ENCODE peak calls at places on chromosomes 13 and 19, in ten cellular contexts. K, V, S, J, L, C, W, Y, P and E are unnamed samples. For H3K9me3, the result is how much of the 10 kb centered on the place peaks cover.

GRCh38 chr13:27151798-27152599 is 19.6 kb downstream of the USP12 start:
- DNase-seq in K (no peak), V (no peak), S (no peak), J (no peak), L (no peak), C (no peak), W (no peak), Y (no peak), P (no peak), E (no peak)

GRCh38 chr19:30049226-30049625 is 107.2 kb downstream of the URI1 start:
- DNase-seq in K (no peak), V (no peak), S (no peak), J (no peak), L (no peak), C (no peak), W (no peak), Y (no peak), P (no peak), E (no peak)

GRCh38 chr13:93776936-93777335 is 550.3 kb downstream of the GPC6 start:
- DNase-seq in K (no peak), V (no peak), S (no peak), J (no peak), L (no peak), C (no peak), W (no peak), Y (no peak), P (no peak), E (no peak)

GRCh38 chr13:61766667-61767058 is 351.0 kb upstream of the PCDH20 start:
- DNase-seq in K (no peak), V (no peak), S (no peak), J (no peak), L (peak), C (no peak), W (no peak), Y (no peak), P (no peak), E (no peak)

GRCh38 chr19:2548966-2549365 is 73.0 kb downstream of the GADD45B start:
- DNase-seq in K (no peak), V (peak), S (no peak), J (no peak), L (no peak), C (no peak), W (no peak), Y (no peak), P (no peak), E (peak)

GRCh38 chr19:38759590-38760003 is 13.7 kb downstream of the LGALS7 start:
- DNase-seq in K (no peak), V (peak), S (peak), J (no peak), L (no peak), C (no peak), W (no peak), Y (no peak), P (peak), E (no peak)

GRCh38 chr13:73608731-73609485 is 525.3 kb downstream of the KLF12 start:
- DNase-seq in K (no peak), V (no peak), S (no peak), J (no peak), L (no peak), C (no peak), W (no peak), Y (no peak), P (peak), E (no peak)

GRCh38 chr19:5339470-5339949 is 1.1 kb downstream of the PTPRS start:
- DNase-seq in K (no peak), V (no peak), S (no peak), J (no peak), L (no peak), C (peak), W (no peak), Y (peak), P (no peak), E (no peak)

GRCh38 chr19:30441011-30441410 is 68.8 kb downstream of the ZNF536 start:
- DNase-seq in K (no peak), V (no peak), S (no peak), J (no peak), L (no peak), C (no peak), W (no peak), Y (no peak), P (no peak), E (no peak)

GRCh38 chr13:23622991-23623390 is 52.8 kb downstream of the TNFRSF19 start:
- DNase-seq in K (no peak), V (no peak), S (no peak), J (no peak), L (no peak), C (no peak), W (no peak), Y (no peak), P (no peak), E (no peak)

GRCh38 chr13:98823442-98823841 is 71.0 kb upstream of the SLC15A1 start:
- DNase-seq in K (no peak), V (no peak), S (no peak), J (no peak), L (no peak), C (no peak), W (no peak), Y (no peak), P (no peak), E (no peak)

GRCh38 chr13:82627183-82627582 is 1255.1 kb downstream of the SLITRK1 start:
- DNase-seq in K (no peak), V (no peak), S (no peak), J (no peak), L (no peak), C (no peak), W (no peak), Y (no peak), P (no peak), E (no peak)

GRCh38 chr13:42575938-42576337 is 2.0 kb downstream of the TNFSF11 start:
- DNase-seq in K (no peak), V (no peak), S (no peak), J (no peak), L (no peak), C (no peak), W (no peak), Y (no peak), P (no peak), E (no peak)

GRCh38 chr13:57557979-57558529 is 73.5 kb upstream of the PCDH17 start:
- DNase-seq in K (no peak), V (no peak), S (no peak), J (no peak), L (no peak), C (no peak), W (no peak), Y (no peak), P (no peak), E (no peak)

GRCh38 chr19:5387472-5387871 is 46.9 kb upstream of the PTPRS start:
- DNase-seq in K (no peak), V (no peak), S (no peak), J (no peak), L (no peak), C (no peak), W (no peak), Y (no peak), P (no peak), E (no peak)

GRCh38 chr19:1076951-1077350 is 10.0 kb downstream of the ARHGAP45 start:
- DNase-seq in K (no peak), V (no peak), S (peak), J (no peak), L (peak), C (peak), W (no peak), Y (peak), P (peak), E (peak)

GRCh38 chr19:51296331-51297093 is 14.9 kb upstream of the IGLON5 start:
- DNase-seq in K (peak), V (no peak), S (no peak), J (no peak), L (no peak), C (peak), W (no peak), Y (no peak), P (no peak), E (no peak)

GRCh38 chr19:17843908-17844490 is 3.8 kb downstream of the JAK3 start:
- DNase-seq in K (no peak), V (no peak), S (no peak), J (no peak), L (no peak), C (no peak), W (no peak), Y (no peak), P (no peak), E (no peak)

GRCh38 chr13:82070411-82070810 is 1729.5 kb upstream of the SPRY2 start:
- DNase-seq in K (no peak), V (no peak), S (no peak), J (no peak), L (no peak), C (no peak), W (no peak), Y (no peak), P (no peak), E (no peak)

GRCh38 chr13:30792257-30793000 is 57.1 kb downstream of the ALOX5AP start:
- DNase-seq in K (peak), V (peak), S (peak), J (no peak), L (peak), C (peak), W (peak), Y (no peak), P (peak), E (peak)

GRCh38 chr13:63190742-63191141 is 1775.1 kb upstream of the PCDH20 start:
- DNase-seq in K (no peak), V (no peak), S (no peak), J (no peak), L (no peak), C (no peak), W (no peak), Y (no peak), P (no peak), E (no peak)

GRCh38 chr19:28424662-28425430 is 788.1 kb downstream of the UQCRFS1 start:
- DNase-seq in K (no peak), V (no peak), S (no peak), J (no peak), L (no peak), C (no peak), W (no peak), Y (no peak), P (no peak), E (no peak)
- H3K9me3 ChIP-seq in K (under half), V (under half), S (under half), J (under half), L (under half), C (under half), W (under half), Y (under half), P (under half), E (under half)

DNA sequence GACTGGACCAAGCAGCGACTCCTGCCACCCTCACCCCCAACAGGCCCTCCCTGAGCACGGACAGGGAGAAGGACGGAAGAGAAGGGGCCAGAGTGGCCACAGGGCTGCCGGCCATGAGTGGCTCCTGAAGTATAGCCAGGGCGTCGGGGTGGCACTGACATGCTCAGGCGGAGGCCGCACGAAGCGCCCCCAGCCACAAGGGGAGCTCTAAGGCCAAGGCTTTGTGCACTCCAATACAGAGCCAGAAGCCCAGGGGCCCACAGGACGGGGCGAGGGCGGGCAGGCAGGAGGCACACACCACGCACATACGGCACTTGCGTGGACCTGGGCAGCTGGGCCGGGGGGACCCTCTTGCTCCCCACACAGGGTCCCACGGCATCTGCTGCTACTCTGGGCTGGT is 52.0 kb downstream of the KLF2 start:
- DNase-seq in K (peak), V (no peak), S (no peak), J (no peak), L (no peak), C (peak), W (no peak), Y (peak), P (no peak), E (no peak)
- TF ChIP-seq CTCF in K (peak), V (no peak), S (peak), J (peak), L (no peak), C (peak), W (no peak), Y (peak), P (peak), E (peak)

DNA sequence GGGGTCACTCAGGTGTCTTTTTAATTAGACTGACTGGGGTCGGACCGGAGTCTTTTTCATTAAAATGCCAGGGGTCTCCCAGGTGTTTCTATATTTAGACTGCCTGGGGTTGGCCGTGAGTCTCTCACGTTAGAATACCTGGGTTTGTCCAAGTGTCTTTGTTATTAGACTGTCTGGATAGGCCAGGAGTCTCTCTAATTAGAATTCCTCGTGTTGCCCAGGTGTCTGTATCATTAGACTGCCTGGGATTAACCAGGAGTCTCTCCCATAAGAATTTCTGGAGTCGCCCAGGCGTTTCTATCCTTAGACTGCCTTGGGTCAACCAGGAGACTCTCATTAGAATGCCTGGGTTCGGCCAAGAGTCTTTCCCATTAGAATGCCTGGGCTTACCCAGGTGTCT is 1445.7 kb downstream of the UQCRFS1 start:
- DNase-seq in K (no peak), V (no peak), S (no peak), J (no peak), L (no peak), C (no peak), W (no peak), Y (no peak), P (no peak), E (no peak)
- H3K9me3 ChIP-seq in K (under half), V (under half), S (under half), J (under half), L (under half), C (under half), W (half or more), Y (under half), P (under half), E (under half)

GRCh38 chr19:49869484-49870308 is 2.3 kb upstream of the PNKP start:
- DNase-seq in K (peak), V (peak), S (peak), J (peak), L (peak), C (peak), W (peak), Y (peak), P (peak), E (peak)
- TF ChIP-seq CTCF in K (no peak), V (no peak), S (no peak), J (no peak), L (no peak), C (no peak), W (peak), Y (no peak), P (no peak), E (peak)

DNA sequence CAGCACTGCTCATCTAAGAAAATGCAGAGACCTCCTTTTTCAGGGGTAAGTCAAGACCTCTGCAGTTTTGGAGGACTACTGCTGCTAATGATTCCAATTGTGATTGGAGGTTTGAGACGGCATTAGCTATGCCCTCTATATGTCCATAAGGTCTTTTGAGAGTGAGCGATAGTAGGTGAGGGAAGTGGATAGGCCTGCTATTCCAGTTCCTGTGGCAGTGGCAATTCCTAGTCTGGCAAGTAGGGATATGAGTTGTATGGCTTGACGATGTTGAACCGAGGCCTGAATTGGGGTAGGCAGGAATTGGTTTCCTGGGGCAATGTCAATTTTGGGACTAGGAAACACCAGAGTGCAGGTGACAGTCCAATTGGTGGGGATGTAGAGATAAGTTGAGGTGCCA is 913.1 kb upstream of the SLITRK5 start:
- DNase-seq in K (no peak), V (no peak), S (no peak), J (no peak), L (no peak), C (no peak), W (no peak), Y (no peak), P (no peak), E (no peak)
- H3K9me3 ChIP-seq in K (under half), V (under half), S (under half), J (under half), L (under half), C (under half), W (under half), Y (under half), P (under half), E (under half)

GRCh38 chr13:113863511-113864302 is at the start of gene GAS6:
- DNase-seq in K (peak), V (no peak), S (peak), J (no peak), L (peak), C (peak), W (no peak), Y (peak), P (no peak), E (peak)
- TF ChIP-seq CTCF in K (peak), V (no peak), S (no peak), J (no peak), L (peak), C (no peak), W (no peak), Y (no peak), P (no peak), E (no peak)

GRCh38 chr19:53246498-53246897 is 8.2 kb downstream of the ZNF677 start:
- DNase-seq in K (no peak), V (no peak), S (no peak), J (no peak), L (no peak), C (no peak), W (no peak), Y (no peak), P (no peak), E (no peak)
- H3K9me3 ChIP-seq in K (under half), V (under half), S (under half), J (under half), L (half or more), C (under half), W (half or more), Y (under half), P (half or more), E (half or more)

GRCh38 chr19:34017024-34017423 is 155.3 kb upstream of the LSM14A start:
- DNase-seq in K (no peak), V (no peak), S (no peak), J (no peak), L (no peak), C (no peak), W (no peak), Y (no peak), P (no peak), E (no peak)
- TF ChIP-seq CTCF in K (no peak), V (no peak), S (no peak), J (no peak), L (no peak), C (peak), W (no peak), Y (no peak), P (no peak), E (no peak)

DNA sequence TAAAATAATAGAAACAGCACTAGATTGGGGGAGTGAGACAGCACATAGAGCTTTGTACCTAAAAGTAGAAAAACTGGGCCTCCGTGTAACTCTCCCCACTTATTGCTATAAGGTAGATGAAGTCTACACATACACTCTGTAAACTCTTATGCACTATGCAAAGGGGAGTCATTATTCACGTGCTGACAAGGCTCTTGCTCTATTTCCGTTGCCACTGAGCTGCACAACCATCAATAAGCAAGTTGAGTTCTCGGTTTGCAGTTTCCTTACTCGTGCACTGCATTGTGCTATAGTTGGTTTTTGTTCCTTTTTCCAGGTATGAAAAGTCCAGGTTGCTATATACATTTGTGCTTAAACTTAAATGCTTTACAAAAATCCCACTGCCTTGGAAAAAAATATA is 294.0 kb upstream of the DACH1 start:
- DNase-seq in K (no peak), V (no peak), S (no peak), J (no peak), L (no peak), C (no peak), W (no peak), Y (no peak), P (no peak), E (no peak)
- H3K9me3 ChIP-seq in K (under half), V (under half), S (under half), J (under half), L (under half), C (under half), W (under half), Y (under half), P (under half), E (under half)